ENCODE peak calls at places on chromosome 9, in eight cellular contexts. W, N, C, S, K, M, B and X are unnamed samples.

GRCh38 chr9:79621916-79622575 is 50.3 kb downstream of the TLE4 start:
- DNase-seq in W (no peak), N (no peak), C (no peak), S (no peak), K (no peak), M (no peak), B (no peak), X (no peak)

GRCh38 chr9:38333047-38333446 is 59.5 kb upstream of the ALDH1B1 start:
- DNase-seq in W (no peak), N (no peak), C (no peak), S (no peak), K (no peak), M (no peak), B (peak), X (no peak)

GRCh38 chr9:104740596-104740995 is 6.9 kb upstream of the NIPSNAP3A start:
- DNase-seq in W (no peak), N (peak), C (peak), S (no peak), K (no peak), M (no peak), B (no peak), X (peak)

GRCh38 chr9:91994422-91994821 is 44.4 kb upstream of the ROR2 start:
- DNase-seq in W (no peak), N (no peak), C (peak), S (no peak), K (no peak), M (no peak), B (no peak), X (no peak)

GRCh38 chr9:137902646-137903045 is 25.1 kb downstream of the CACNA1B start:
- DNase-seq in W (no peak), N (no peak), C (no peak), S (no peak), K (no peak), M (no peak), B (no peak), X (no peak)

GRCh38 chr9:126682928-126683697 is 69.4 kb downstream of the LMX1B start:
- DNase-seq in W (no peak), N (no peak), C (no peak), S (no peak), K (no peak), M (no peak), B (no peak), X (no peak)

GRCh38 chr9:98037362-98037761 is 19.2 kb upstream of the NANS start:
- DNase-seq in W (no peak), N (peak), C (no peak), S (no peak), K (no peak), M (no peak), B (no peak), X (no peak)

GRCh38 chr9:80417211-80417773 is 845.5 kb downstream of the TLE4 start:
- DNase-seq in W (no peak), N (no peak), C (no peak), S (no peak), K (no peak), M (no peak), B (no peak), X (no peak)

GRCh38 chr9:106862946-106863740 is at the start of gene ZNF462:
- DNase-seq in W (peak), N (peak), C (peak), S (no peak), K (no peak), M (no peak), B (peak), X (no peak)

GRCh38 chr9:134872482-134873231 is 8.0 kb upstream of the FCN2 start:
- DNase-seq in W (no peak), N (no peak), C (no peak), S (no peak), K (no peak), M (no peak), B (no peak), X (no peak)

GRCh38 chr9:95626885-95627558 is 110.3 kb upstream of the PTCH1 start:
- DNase-seq in W (no peak), N (no peak), C (no peak), S (no peak), K (no peak), M (no peak), B (peak), X (no peak)

GRCh38 chr9:445033-445432 is 230.4 kb downstream of the DOCK8 start:
- DNase-seq in W (no peak), N (peak), C (peak), S (no peak), K (no peak), M (no peak), B (peak), X (peak)

DNA sequence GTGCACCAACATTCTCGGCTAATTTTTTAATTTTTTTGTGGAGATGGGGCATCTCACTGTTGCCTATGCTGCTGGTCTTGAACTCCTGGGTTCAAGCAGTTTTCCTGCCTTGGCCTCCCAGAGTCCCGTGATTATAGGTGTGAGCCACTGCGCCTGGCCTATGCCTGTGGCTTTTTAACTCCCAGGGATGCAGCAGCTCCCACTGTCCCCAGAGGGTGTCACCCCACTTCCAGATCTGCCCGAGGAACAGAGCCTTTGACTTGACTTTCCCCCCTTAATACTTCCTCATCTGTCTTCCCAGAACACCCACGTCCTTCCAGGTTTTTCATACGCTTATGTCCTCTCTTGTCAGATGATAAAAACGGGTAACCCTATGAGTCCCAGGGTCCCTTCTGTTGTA is 7.6 kb upstream of the PRRC2B start:
- DNase-seq in W (no peak), N (no peak), C (no peak), S (no peak), K (no peak), M (no peak), B (no peak), X (no peak)
- TF ChIP-seq CTCF in W (peak), N (no peak), C (no peak), S (peak), K (no peak), M (no peak), B (no peak), X (peak)

GRCh38 chr9:129126789-129127618 is 15.8 kb downstream of the PTPA start:
- DNase-seq in W (no peak), N (no peak), C (no peak), S (no peak), K (no peak), M (no peak), B (no peak), X (no peak)

GRCh38 chr9:129122133-129122532 is 10.9 kb downstream of the PTPA start:
- DNase-seq in W (no peak), N (no peak), C (no peak), S (no peak), K (no peak), M (no peak), B (no peak), X (no peak)

GRCh38 chr9:129121483-129121882 is 10.3 kb downstream of the PTPA start:
- DNase-seq in W (peak), N (peak), C (no peak), S (no peak), K (no peak), M (no peak), B (no peak), X (no peak)

GRCh38 chr9:129125478-129125877 is 14.3 kb downstream of the PTPA start:
- DNase-seq in W (peak), N (peak), C (peak), S (no peak), K (no peak), M (peak), B (no peak), X (no peak)

GRCh38 chr9:129124507-129125069 is 13.4 kb downstream of the PTPA start:
- DNase-seq in W (no peak), N (no peak), C (no peak), S (no peak), K (no peak), M (no peak), B (no peak), X (no peak)
- H3K4me3 ChIP-seq in W (no peak), N (no peak), C (no peak), S (no peak), K (no peak), M (no peak), B (no peak), X (no peak)

GRCh38 chr9:16196206-16196605 is 643.4 kb downstream of the CCDC171 start:
- DNase-seq in W (no peak), N (no peak), C (no peak), S (no peak), K (no peak), M (no peak), B (no peak), X (no peak)

GRCh38 chr9:16197578-16198370 is 644.9 kb downstream of the CCDC171 start:
- DNase-seq in W (no peak), N (no peak), C (no peak), S (peak), K (no peak), M (no peak), B (no peak), X (no peak)

GRCh38 chr9:16191237-16191636 is 638.4 kb downstream of the CCDC171 start:
- DNase-seq in W (peak), N (peak), C (no peak), S (peak), K (no peak), M (no peak), B (no peak), X (no peak)

GRCh38 chr9:16191691-16192402 is 639.0 kb downstream of the CCDC171 start:
- DNase-seq in W (peak), N (peak), C (peak), S (peak), K (peak), M (peak), B (peak), X (no peak)

DNA sequence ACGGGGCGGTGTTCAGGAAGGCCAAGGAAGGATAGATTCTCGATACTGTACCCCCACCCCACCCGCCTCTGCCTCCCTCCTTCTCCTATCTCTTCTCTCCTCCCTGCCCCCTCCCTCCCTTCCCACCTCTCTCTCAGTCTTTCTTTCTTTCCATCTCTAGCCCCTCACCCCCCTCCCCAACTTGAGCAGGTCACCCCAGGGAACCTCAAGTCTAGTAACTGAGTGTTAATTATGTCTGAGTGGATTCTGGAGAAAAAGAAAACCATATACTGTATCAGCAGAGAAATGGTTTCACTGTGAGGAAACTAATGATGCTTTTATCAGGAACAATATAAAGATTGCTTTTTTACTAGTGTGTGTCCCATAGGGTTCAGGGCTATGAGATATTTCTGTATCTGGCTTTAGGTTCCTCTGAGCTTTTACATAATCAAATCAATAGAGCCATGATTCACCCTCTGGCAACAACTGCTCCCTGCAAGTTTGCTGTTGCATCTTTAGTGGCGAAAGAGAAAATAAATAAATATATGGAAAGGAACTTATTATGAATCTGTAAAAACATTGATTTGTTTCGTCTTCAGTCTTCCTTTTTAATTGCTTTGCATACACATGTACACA is 639.7 kb downstream of the CCDC171 start:
- DNase-seq in W (no peak), N (peak), C (peak), S (no peak), K (no peak), M (no peak), B (no peak), X (no peak)
- TF ChIP-seq CTCF in W (no peak), N (no peak), C (no peak), S (no peak), K (peak), M (no peak), B (no peak), X (no peak)

GRCh38 chr9:13278023-13278367 is 1.5 kb downstream of the MPDZ start:
- DNase-seq in W (peak), N (peak), C (no peak), S (no peak), K (no peak), M (peak), B (no peak), X (no peak)
- H3K4me3 ChIP-seq in W (peak), N (peak), C (peak), S (peak), K (peak), M (peak), B (peak), X (peak)

GRCh38 chr9:114384836-114385411 is 2.9 kb downstream of the AKNA start:
- DNase-seq in W (no peak), N (no peak), C (no peak), S (no peak), K (no peak), M (no peak), B (no peak), X (no peak)

GRCh38 chr9:114383866-114384231 is 3.9 kb downstream of the AKNA start:
- DNase-seq in W (no peak), N (no peak), C (no peak), S (no peak), K (no peak), M (no peak), B (no peak), X (no peak)

GRCh38 chr9:114380988-114381387 is 6.8 kb downstream of the AKNA start:
- DNase-seq in W (no peak), N (no peak), C (no peak), S (no peak), K (no peak), M (no peak), B (peak), X (no peak)

GRCh38 chr9:114385412-114386181 is 2.2 kb downstream of the AKNA start:
- DNase-seq in W (peak), N (peak), C (peak), S (no peak), K (no peak), M (peak), B (peak), X (peak)

DNA sequence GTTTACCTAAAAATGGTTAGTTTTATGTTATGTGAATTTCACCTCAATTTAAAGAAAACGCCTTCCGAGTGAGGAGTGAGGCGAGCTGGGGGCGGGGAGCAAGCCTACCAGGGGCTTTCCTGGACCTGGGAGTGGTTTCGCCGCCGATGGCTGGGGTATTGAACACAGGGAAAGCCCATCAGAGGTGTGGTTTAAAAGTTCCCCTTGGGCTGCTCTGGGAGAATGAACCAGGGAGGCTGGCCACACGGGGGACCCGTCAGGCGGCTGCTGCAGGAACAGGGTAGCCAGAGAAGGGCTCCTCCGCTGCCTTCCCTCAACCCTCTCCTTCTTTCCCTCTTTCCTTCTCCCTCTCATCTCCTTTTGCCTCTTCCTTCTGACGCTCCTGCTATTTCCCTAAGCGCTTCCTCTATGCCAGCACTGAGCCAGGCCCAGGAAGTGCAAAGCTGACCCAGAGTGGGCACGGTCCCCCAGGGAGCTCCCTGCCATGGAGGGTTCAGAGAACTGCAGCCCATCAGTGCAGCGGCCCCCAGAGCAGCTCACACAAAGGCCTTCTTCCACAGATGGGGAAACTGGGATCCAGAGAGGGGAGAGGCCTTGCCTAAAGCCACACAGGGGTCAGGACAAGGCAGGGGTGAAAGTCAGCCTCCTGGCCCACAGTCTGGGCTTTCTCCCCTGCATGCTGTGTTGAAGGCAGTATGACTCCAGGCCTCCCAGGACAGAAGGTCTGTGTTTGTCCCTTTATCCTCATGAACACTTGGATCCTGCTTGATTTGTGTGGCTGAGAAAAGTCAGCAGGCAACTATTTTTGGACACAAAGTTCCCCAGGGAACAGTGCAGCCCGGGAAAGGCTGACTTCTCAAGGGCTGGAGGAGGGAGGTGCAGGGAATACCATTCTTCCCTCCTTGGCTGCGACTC is 4.6 kb downstream of the AKNA start:
- DNase-seq in W (peak), N (peak), C (no peak), S (no peak), K (no peak), M (no peak), B (peak), X (no peak)
- TF ChIP-seq CTCF in W (peak), N (peak), C (no peak), S (no peak), K (no peak), M (peak), B (no peak), X (peak)

DNA sequence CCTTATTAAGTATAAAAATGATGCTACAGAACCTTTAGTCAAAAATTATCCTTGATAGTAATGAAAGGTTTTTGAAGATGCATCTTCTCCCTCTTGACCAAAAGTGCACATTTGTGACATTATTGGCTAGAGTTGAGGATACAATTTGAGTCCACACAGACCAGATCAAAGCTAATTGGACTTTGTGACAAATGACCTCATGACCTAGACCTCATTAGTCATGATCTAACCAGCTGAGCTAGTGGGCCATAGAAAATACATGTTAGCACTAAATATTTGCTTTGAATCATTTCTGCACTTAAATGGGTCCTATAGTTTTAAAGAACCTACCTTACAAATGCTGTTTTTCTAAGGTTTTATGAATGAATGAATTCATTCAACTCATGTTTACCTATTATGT is 182.1 kb downstream of the RFX3 start:
- DNase-seq in W (no peak), N (no peak), C (no peak), S (no peak), K (no peak), M (no peak), B (no peak), X (no peak)
- H3K4me3 ChIP-seq in W (no peak), N (no peak), C (no peak), S (no peak), K (no peak), M (no peak), B (no peak), X (no peak)

GRCh38 chr9:131709741-131710499 is 30.0 kb downstream of the RAPGEF1 start:
- DNase-seq in W (no peak), N (peak), C (no peak), S (no peak), K (no peak), M (no peak), B (no peak), X (no peak)
- TF ChIP-seq CTCF in W (no peak), N (no peak), C (no peak), S (no peak), K (no peak), M (no peak), B (no peak), X (no peak)

DNA sequence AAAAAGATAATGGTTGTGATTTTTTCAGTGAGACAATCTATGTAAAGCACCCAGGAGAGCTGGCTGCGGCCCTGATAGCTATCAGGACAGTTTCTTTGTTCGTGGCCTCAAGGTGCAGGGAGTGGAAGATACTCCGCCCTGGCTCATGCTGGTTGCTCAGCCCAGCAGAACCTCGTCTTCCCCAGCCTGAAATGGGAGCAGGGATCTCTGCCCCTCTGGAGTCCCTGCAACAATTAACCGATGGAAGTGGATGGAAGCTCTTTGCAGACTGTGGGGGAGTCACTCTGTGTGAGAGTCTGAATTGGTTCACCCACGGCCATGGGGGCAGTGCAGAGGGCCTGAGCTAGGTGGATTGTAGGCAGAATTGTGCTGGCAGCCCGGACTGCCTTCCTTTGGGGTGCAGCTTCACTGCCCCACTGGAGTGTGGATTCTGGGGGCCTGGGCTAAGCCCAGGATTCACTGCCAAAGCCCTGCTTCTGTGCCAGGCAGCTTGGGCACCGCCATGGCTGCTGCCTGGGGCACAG is 2.8 kb downstream of the AIF1L start:
- DNase-seq in W (peak), N (no peak), C (no peak), S (no peak), K (no peak), M (no peak), B (no peak), X (no peak)
- H3K4me3 ChIP-seq in W (no peak), N (no peak), C (no peak), S (no peak), K (no peak), M (no peak), B (no peak), X (no peak)

GRCh38 chr9:113532809-113533190 is 69.3 kb downstream of the RGS3 start:
- DNase-seq in W (no peak), N (no peak), C (no peak), S (no peak), K (no peak), M (no peak), B (peak), X (no peak)

GRCh38 chr9:113530022-113530635 is 66.6 kb downstream of the RGS3 start:
- DNase-seq in W (no peak), N (no peak), C (no peak), S (no peak), K (no peak), M (no peak), B (peak), X (no peak)

GRCh38 chr9:113530942-113531341 is 67.4 kb downstream of the RGS3 start:
- DNase-seq in W (no peak), N (no peak), C (no peak), S (no peak), K (no peak), M (no peak), B (peak), X (no peak)

GRCh38 chr9:113533335-113534225 is 70.1 kb downstream of the RGS3 start:
- DNase-seq in W (no peak), N (no peak), C (no peak), S (no peak), K (no peak), M (no peak), B (peak), X (no peak)

GRCh38 chr9:113531919-113532808 is 68.6 kb downstream of the RGS3 start:
- DNase-seq in W (no peak), N (no peak), C (no peak), S (no peak), K (no peak), M (no peak), B (peak), X (no peak)
- TF ChIP-seq CTCF in W (no peak), N (no peak), C (no peak), S (no peak), K (no peak), M (no peak), B (no peak), X (no peak)

DNA sequence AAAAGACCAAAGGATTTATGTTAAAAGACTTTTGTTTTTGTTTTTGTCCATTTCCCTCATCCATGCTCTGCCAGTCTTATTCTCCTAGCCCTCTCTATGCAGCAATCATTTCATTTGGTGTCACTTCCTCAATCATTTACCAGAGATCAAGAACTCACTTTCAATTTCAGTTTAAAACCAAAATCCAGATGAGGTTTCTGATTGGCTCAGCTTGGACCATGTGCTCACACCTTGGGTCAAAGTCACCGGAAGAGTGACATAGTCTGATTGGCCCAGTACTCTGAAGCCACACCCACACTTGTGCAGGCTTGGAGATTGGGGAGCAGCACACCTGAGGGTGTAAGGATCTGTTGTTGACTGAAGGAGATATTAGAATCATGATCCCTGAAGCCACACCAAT is 79.6 kb downstream of the TLR4 start:
- DNase-seq in W (no peak), N (no peak), C (no peak), S (no peak), K (no peak), M (no peak), B (no peak), X (no peak)
- H3K4me3 ChIP-seq in W (peak), N (no peak), C (no peak), S (peak), K (no peak), M (no peak), B (no peak), X (no peak)